ENCODE peak calls at places on chromosome 3, in five cellular contexts. P is heart left ventricle, Y is ovary, S is uterus, R is sigmoid colon. I is an unnamed sample.

GRCh38 chr3:132596816-132597433 is at the start of gene ACKR4:
- DNase-seq in P (no peak), Y (no peak), S (no peak), R (no peak), I (no peak)

GRCh38 chr3:49554639-49555265 is 475 bp downstream of the BSN start:
- DNase-seq in P (peak), Y (peak), S (no peak), R (no peak), I (peak)

GRCh38 chr3:129278970-129279906 is 568 bp downstream of the HMCES start:
- DNase-seq in P (peak), Y (peak), S (peak), R (peak), I (peak)

GRCh38 chr3:56222866-56223265 is 245.4 kb downstream of the ERC2 start:
- DNase-seq in P (no peak), Y (no peak), S (no peak), R (no peak), I (no peak)

GRCh38 chr3:185722920-185723319 is 101.9 kb downstream of the IGF2BP2 start:
- DNase-seq in P (no peak), Y (no peak), S (no peak), R (no peak), I (no peak)

GRCh38 chr3:49700453-49701128 is 11.2 kb downstream of the RNF123 start:
- DNase-seq in P (no peak), Y (no peak), S (no peak), R (no peak), I (no peak)

GRCh38 chr3:114745322-114746240 is 401.5 kb downstream of the ZBTB20 start:
- DNase-seq in P (no peak), Y (no peak), S (peak), R (no peak), I (peak)

GRCh38 chr3:143974877-143975238 is 3.2 kb downstream of the DIPK2A start:
- DNase-seq in P (no peak), Y (no peak), S (no peak), R (no peak), I (no peak)

GRCh38 chr3:109131276-109131675 is 5.2 kb upstream of the C3orf85 start:
- DNase-seq in P (no peak), Y (no peak), S (no peak), R (no peak), I (no peak)

GRCh38 chr3:160052385-160053047 is 63.9 kb downstream of the IL12A start:
- DNase-seq in P (no peak), Y (no peak), S (no peak), R (no peak), I (no peak)

GRCh38 chr3:154139996-154140436 is 18.8 kb downstream of the ARHGEF26 start:
- DNase-seq in P (no peak), Y (no peak), S (no peak), R (no peak), I (no peak)

GRCh38 chr3:135868801-135869200 is 96.7 kb upstream of the PPP2R3A start:
- DNase-seq in P (no peak), Y (no peak), S (no peak), R (no peak), I (no peak)

GRCh38 chr3:41304603-41305002 is 105.3 kb downstream of the CTNNB1 start:
- DNase-seq in P (peak), Y (no peak), S (no peak), R (no peak), I (no peak)

GRCh38 chr3:114899186-114899931 is 247.7 kb downstream of the ZBTB20 start:
- DNase-seq in P (no peak), Y (no peak), S (no peak), R (no peak), I (no peak)

GRCh38 chr3:141524988-141525387 is 38.2 kb downstream of the RASA2 start:
- DNase-seq in P (no peak), Y (no peak), S (no peak), R (no peak), I (no peak)

GRCh38 chr3:100335137-100335833 is 728 bp downstream of the NIT2 start:
- DNase-seq in P (no peak), Y (peak), S (no peak), R (no peak), I (no peak)

GRCh38 chr3:175336406-175337133 is 477.4 kb downstream of the NAALADL2 start:
- DNase-seq in P (no peak), Y (no peak), S (no peak), R (no peak), I (no peak)

GRCh38 chr3:69189487-69189886 is 67.1 kb upstream of the LMOD3 start:
- DNase-seq in P (no peak), Y (no peak), S (no peak), R (no peak), I (no peak)

GRCh38 chr3:140188285-140188684 is 253.3 kb downstream of the CLSTN2 start:
- DNase-seq in P (peak), Y (peak), S (no peak), R (no peak), I (no peak)

GRCh38 chr3:119310052-119310451 is 15.9 kb downstream of the ARHGAP31 start:
- DNase-seq in P (no peak), Y (no peak), S (no peak), R (no peak), I (no peak)

GRCh38 chr3:142549986-142550385 is 28.5 kb downstream of the ATR start:
- DNase-seq in P (no peak), Y (no peak), S (no peak), R (no peak), I (no peak)

GRCh38 chr3:196941846-196942225 is 492 bp downstream of the NCBP2 start:
- DNase-seq in P (peak), Y (no peak), S (no peak), R (no peak), I (peak)

GRCh38 chr3:126957776-126958637 is 24.9 kb upstream of the PLXNA1 start:
- DNase-seq in P (no peak), Y (peak), S (no peak), R (peak), I (no peak)

GRCh38 chr3:40745381-40746106 is 220.8 kb downstream of the ZNF621 start:
- DNase-seq in P (no peak), Y (no peak), S (no peak), R (no peak), I (no peak)

GRCh38 chr3:39569095-39569494 is 101.6 kb downstream of the MOBP start:
- DNase-seq in P (peak), Y (no peak), S (no peak), R (no peak), I (no peak)

GRCh38 chr3:136728918-136729317 is 23.3 kb downstream of the STAG1 start:
- DNase-seq in P (no peak), Y (no peak), S (no peak), R (no peak), I (no peak)

GRCh38 chr3:153051427-153052095 is 110.5 kb upstream of the RAP2B start:
- DNase-seq in P (no peak), Y (no peak), S (no peak), R (no peak), I (no peak)

GRCh38 chr3:114672692-114673447 is 379.0 kb downstream of the TIGIT start:
- DNase-seq in P (no peak), Y (no peak), S (no peak), R (no peak), I (no peak)

GRCh38 chr3:4688411-4688810 is 195.3 kb downstream of the ITPR1 start:
- DNase-seq in P (no peak), Y (no peak), S (peak), R (no peak), I (no peak)

GRCh38 chr3:39668420-39668819 is 141.0 kb upstream of the MYRIP start:
- DNase-seq in P (no peak), Y (no peak), S (no peak), R (no peak), I (no peak)

GRCh38 chr3:195160908-195161434 is 110.0 kb downstream of the XXYLT1 start:
- DNase-seq in P (no peak), Y (no peak), S (no peak), R (no peak), I (no peak)

GRCh38 chr3:87148020-87148419 is 79.1 kb upstream of the CHMP2B start:
- DNase-seq in P (no peak), Y (no peak), S (no peak), R (no peak), I (no peak)

GRCh38 chr3:87147562-87147961 is 79.5 kb upstream of the CHMP2B start:
- DNase-seq in P (no peak), Y (no peak), S (no peak), R (no peak), I (no peak)

DNA sequence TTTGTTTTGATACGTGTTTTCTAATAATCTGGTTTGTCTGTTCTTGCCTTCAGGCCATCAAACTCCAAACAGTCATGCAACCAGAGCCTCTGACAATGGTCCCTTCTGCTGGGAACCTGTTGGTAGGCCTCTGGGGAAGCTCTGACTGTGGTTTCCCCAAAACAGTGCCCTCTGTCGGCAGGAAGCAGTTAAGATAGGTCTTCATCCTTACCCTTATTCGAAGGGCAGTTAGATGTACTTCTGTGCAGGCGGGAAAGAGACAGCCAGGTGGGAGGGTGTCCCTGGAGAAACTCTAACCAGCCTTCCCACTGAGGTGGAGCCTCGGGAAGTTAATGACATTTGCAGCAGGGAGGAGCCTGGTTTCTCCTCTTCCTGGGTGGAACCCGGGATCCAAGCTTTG is 81.6 kb upstream of the CHMP2B start:
- DNase-seq in P (no peak), Y (no peak), S (no peak), R (no peak), I (no peak)
- TF ChIP-seq CTCF in P (no peak), Y (no peak), S (no peak), R (no peak), I (no peak)

DNA sequence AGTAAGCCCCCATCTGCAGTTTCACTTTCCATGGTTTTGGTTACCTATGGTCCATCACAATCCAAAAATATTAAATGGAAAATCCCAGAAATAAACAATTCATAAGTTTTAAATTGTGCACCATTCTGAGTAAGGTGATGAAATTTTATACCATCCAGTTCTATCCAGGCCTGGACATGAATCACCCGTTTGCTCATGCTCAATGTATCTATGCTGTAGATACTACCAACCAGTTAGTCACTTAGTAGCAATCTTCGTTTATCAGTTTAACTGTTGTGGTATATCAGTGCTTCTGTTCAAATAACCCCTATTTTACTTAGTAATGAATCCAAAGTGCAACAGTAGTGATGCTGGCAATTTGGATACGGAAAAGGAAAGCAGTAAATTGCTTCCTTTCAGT is 381.9 kb upstream of the AGTR1 start:
- DNase-seq in P (no peak), Y (no peak), S (no peak), R (no peak), I (no peak)
- H3K4me3 ChIP-seq in P (no peak), Y (no peak), S (no peak), R (no peak), I (no peak)

GRCh38 chr3:156535798-156536197 is 19.1 kb downstream of the SSR3 start:
- DNase-seq in P (no peak), Y (no peak), S (no peak), R (no peak), I (no peak)
- TF ChIP-seq POLR2A in P (no peak), Y (no peak), S (no peak), R (no peak), I (no peak)

GRCh38 chr3:51709675-51710074 is 2.8 kb downstream of the GRM2 start:
- DNase-seq in P (no peak), Y (peak), S (no peak), R (no peak), I (no peak)

GRCh38 chr3:51711352-51712019 is 4.6 kb downstream of the GRM2 start:
- DNase-seq in P (peak), Y (peak), S (peak), R (no peak), I (peak)

GRCh38 chr3:51712020-51712385 is 5.1 kb downstream of the GRM2 start:
- DNase-seq in P (no peak), Y (no peak), S (no peak), R (no peak), I (no peak)

GRCh38 chr3:51712511-51712931 is 5.7 kb downstream of the GRM2 start:
- DNase-seq in P (peak), Y (peak), S (no peak), R (no peak), I (no peak)

DNA sequence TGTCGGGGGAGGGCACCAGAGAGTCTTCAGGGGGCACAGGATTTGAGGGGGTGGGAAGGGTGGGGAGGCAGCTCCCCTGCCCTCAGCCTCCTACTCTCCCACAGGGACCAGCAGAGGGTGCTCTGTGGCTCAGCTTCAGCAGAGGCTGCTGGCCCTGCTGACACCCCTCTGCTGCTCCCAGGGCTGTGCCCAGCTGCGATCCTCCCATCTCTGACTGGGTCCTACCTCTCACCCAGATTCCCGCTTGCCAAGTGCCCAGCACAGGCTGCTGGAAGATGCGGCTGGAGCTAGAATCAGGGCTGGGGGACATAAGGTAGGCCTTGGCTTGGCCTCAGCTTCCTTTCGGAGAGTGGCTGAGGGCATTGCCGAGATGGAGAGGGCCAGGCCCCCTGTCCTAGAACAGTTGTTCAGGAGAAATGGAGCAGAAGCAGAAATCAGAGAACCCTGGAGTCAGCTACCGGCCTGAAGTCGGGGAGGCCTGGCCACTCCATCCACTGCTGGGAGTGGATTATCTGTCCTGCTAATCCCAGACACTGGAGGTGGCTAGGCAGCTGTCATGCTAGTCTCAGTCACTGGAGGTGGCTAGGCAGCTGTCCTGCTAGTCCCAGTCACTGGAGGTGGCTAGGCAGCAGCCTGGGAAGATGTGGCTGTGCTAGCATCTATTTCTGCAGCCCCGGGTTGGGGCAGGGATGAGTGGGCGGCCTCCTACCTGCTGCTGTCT is 3.9 kb downstream of the GRM2 start:
- DNase-seq in P (peak), Y (peak), S (peak), R (no peak), I (no peak)
- TF ChIP-seq CTCF in P (no peak), Y (no peak), S (no peak), R (no peak), I (no peak)

GRCh38 chr3:184333700-184334099 is 3.7 kb upstream of the FAM131A start:
- DNase-seq in P (no peak), Y (no peak), S (no peak), R (no peak), I (no peak)
- H3K4me3 ChIP-seq in P (no peak), Y (no peak), S (no peak), R (no peak), I (no peak)